ENCODE peak calls at places on chromosome 6, in six cellular contexts. K is lower lobe of right lung, P is hepatocyte, T is cardiac fibroblast, Z is brain microvascular endothelial cell, D is thyroid gland. C is an unnamed sample.

GRCh38 chr6:134590449-134590848 is 272.5 kb upstream of the SGK1 start:
- DNase-seq in K (no peak), P (no peak), T (peak), Z (peak), D (no peak), C (peak)

GRCh38 chr6:166750125-166750793 is 123.2 kb upstream of the RPS6KA2 start:
- DNase-seq in K (no peak), P (no peak), T (no peak), Z (no peak), D (no peak), C (no peak)

GRCh38 chr6:82877213-82878195 is 188.1 kb downstream of the UBE3D start:
- DNase-seq in K (no peak), P (no peak), T (no peak), Z (no peak), D (no peak), C (peak)

GRCh38 chr6:71248306-71248705 is 40.3 kb upstream of the OGFRL1 start:
- DNase-seq in K (no peak), P (peak), T (peak), Z (peak), D (no peak), C (peak)

GRCh38 chr6:106103728-106104109 is 17.6 kb downstream of the PRDM1 start:
- DNase-seq in K (no peak), P (no peak), T (no peak), Z (no peak), D (peak), C (no peak)

GRCh38 chr6:161169690-161170089 is 104.2 kb downstream of the AGPAT4 start:
- DNase-seq in K (no peak), P (peak), T (peak), Z (peak), D (peak), C (peak)

GRCh38 chr6:90284236-90284744 is 12.4 kb downstream of the BACH2 start:
- DNase-seq in K (no peak), P (peak), T (peak), Z (peak), D (no peak), C (peak)

GRCh38 chr6:45608252-45608911 is 230.6 kb upstream of the SUPT3H start:
- DNase-seq in K (no peak), P (no peak), T (peak), Z (no peak), D (no peak), C (no peak)

GRCh38 chr6:37137201-37137880 is 32.6 kb upstream of the PIM1 start:
- DNase-seq in K (no peak), P (peak), T (peak), Z (peak), D (no peak), C (peak)

GRCh38 chr6:143802833-143803565 is 40.1 kb upstream of the LTV1 start:
- DNase-seq in K (no peak), P (no peak), T (peak), Z (no peak), D (no peak), C (peak)

GRCh38 chr6:135209803-135210202 is 28.7 kb downstream of the MYB start:
- DNase-seq in K (no peak), P (no peak), T (no peak), Z (no peak), D (peak), C (no peak)

GRCh38 chr6:129429953-129430352 is 280.0 kb downstream of the ARHGAP18 start:
- DNase-seq in K (no peak), P (no peak), T (no peak), Z (no peak), D (no peak), C (no peak)
- H3K4me3 ChIP-seq in K (no peak), P (no peak), T (no peak), Z (no peak), D (no peak), C (no peak)

DNA sequence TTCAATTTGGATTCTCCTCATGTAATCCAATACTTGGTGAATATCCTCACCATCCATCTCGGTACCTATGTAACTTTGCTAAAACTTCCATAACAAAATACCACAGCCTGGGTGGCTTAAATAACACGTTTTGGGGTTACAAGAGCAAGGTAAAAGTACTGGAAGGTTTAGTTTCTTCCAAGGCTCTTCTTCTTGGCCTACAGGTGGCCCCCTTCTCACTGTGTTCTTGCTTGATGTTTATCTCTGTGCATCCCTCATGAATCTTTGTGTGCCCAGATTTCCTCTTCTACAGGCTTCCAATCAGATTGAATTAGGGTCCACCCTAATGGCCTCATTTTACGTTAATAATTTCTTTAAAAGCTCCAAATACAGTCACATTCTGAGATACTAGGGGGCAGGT is 163.3 kb upstream of the HCRTR2 start:
- DNase-seq in K (no peak), P (no peak), T (no peak), Z (no peak), D (no peak), C (no peak)
- TF ChIP-seq CTCF in K (no peak), P (no peak), T (no peak), Z (no peak), D (no peak), C (no peak)

DNA sequence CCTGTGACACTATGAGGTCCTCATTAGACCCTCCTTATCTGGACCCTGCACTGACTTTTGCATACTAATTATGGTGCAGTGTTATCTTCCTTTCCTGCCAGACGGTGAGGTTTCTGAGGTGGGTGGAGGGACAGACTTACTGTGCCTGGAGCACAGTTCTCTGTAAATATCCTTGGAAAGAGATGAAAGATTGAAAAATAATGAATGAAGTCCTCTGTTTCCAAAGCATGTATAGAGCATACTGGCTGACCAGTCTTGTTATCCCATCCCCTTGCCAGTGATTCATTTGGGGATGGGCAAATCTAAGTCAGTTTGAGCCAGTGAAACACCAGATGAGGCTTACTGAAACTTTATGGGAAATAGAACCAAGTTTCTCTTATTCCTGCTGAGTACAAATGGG is 152.6 kb upstream of the HDDC2 start:
- DNase-seq in K (no peak), P (no peak), T (no peak), Z (no peak), D (no peak), C (no peak)
- H3K4me3 ChIP-seq in K (no peak), P (no peak), T (no peak), Z (no peak), D (no peak), C (no peak)

GRCh38 chr6:15249371-15250019 is 3.6 kb downstream of the JARID2 start:
- DNase-seq in K (no peak), P (no peak), T (no peak), Z (no peak), D (no peak), C (peak)

GRCh38 chr6:15248451-15249370 is 2.8 kb downstream of the JARID2 start:
- DNase-seq in K (peak), P (peak), T (peak), Z (peak), D (peak), C (peak)

GRCh38 chr6:15246217-15247211 is 645 bp downstream of the JARID2 start:
- DNase-seq in K (no peak), P (no peak), T (peak), Z (no peak), D (no peak), C (peak)

GRCh38 chr6:15247214-15247749 is 1.4 kb downstream of the JARID2 start:
- DNase-seq in K (no peak), P (no peak), T (peak), Z (no peak), D (no peak), C (no peak)

GRCh38 chr6:15247750-15248450 is 2.0 kb downstream of the JARID2 start:
- DNase-seq in K (peak), P (peak), T (peak), Z (peak), D (peak), C (peak)
- TF ChIP-seq CTCF in K (peak), P (peak), T (no peak), Z (peak), D (peak), C (peak)

GRCh38 chr6:119034827-119035458 is 43.5 kb downstream of the FAM184A start:
- DNase-seq in K (no peak), P (peak), T (no peak), Z (no peak), D (peak), C (no peak)
- H3K4me3 ChIP-seq in K (no peak), P (no peak), T (no peak), Z (no peak), D (no peak), C (no peak)

DNA sequence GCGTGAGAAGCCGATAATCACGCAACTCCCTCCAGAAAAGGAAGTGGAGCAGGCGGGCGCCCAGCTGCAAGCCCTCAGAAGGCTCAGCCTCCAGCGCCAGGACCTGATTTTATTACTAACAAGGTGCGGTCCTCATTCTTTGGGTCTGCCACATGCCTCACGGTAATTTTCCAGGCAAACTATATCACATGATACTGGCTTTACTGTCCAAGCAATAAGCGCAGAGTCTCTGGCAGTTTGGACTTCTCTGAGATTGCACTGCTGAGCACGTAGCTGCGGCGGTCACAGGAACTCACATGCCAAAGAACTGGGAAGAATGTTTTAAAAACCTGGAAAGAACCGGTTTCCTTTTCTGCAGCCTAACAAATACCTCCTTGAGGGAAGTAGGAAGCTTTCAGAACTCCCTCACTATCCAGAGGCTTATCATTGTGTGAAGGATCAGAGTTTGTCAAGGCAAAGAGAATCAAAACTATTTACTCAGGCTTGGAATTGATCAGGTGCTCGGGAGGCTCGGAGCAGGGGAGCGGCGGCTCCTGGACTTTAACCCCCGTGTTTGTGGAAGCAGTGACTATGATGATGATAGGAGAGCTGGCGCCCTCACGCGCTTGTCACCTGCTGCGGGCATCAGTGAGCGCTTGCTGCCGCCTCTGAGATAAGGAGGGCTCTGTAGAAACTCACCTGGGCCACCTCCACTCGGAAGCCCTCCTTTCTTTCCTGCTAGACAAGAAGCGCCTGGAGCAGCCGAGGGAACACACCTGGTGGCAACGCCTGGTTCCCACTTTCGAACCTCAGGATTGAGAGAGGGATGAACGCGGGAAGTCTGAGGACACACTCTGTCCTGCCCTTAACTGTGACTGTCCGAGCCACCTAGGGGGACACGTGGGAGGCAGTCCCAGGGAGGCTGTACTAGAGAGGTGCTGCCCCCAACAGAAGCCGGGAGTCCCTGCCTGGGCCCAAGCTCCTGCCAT is 27.2 kb upstream of the SYNJ2 start:
- DNase-seq in K (no peak), P (peak), T (peak), Z (no peak), D (peak), C (peak)
- TF ChIP-seq CTCF in K (no peak), P (no peak), T (no peak), Z (no peak), D (no peak), C (no peak)

GRCh38 chr6:19438566-19439353 is 398.4 kb upstream of the ID4 start:
- DNase-seq in K (no peak), P (no peak), T (no peak), Z (no peak), D (peak), C (no peak)

GRCh38 chr6:19435755-19436154 is 401.4 kb upstream of the ID4 start:
- DNase-seq in K (no peak), P (no peak), T (no peak), Z (no peak), D (no peak), C (no peak)

GRCh38 chr6:19434065-19434464 is 403.1 kb upstream of the ID4 start:
- DNase-seq in K (no peak), P (no peak), T (no peak), Z (no peak), D (peak), C (no peak)

GRCh38 chr6:19427548-19427947 is 409.6 kb upstream of the ID4 start:
- DNase-seq in K (no peak), P (no peak), T (no peak), Z (no peak), D (no peak), C (no peak)

GRCh38 chr6:19433101-19433500 is 404.1 kb upstream of the ID4 start:
- DNase-seq in K (no peak), P (no peak), T (peak), Z (no peak), D (peak), C (no peak)
- H3K4me3 ChIP-seq in K (no peak), P (no peak), T (no peak), Z (no peak), D (no peak), C (no peak)